ENCODE peak calls at places on chromosome 7, in eight cellular contexts. I, O, F, K, Z, N, H and B are unnamed samples.
A peak's percentile ranks its signal among the peaks of the same experiment; 100 is the strongest.

GRCh38 chr7:50327443-50327842 is 22.9 kb downstream of the IKZF1 start:
- DNase-seq in I (no peak), O (no peak), F (no peak), K (no peak), Z (no peak), N (no peak), H (no peak), B (no peak)

GRCh38 chr7:50307368-50308012 is 3.0 kb downstream of the IKZF1 start:
- DNase-seq in I (no peak), O (no peak), F (no peak), K (peak; percentile 45), Z (peak; percentile 59), N (no peak), H (no peak), B (no peak)

GRCh38 chr7:5237286-5237685 is 45.5 kb upstream of the SLC29A4 start:
- DNase-seq in I (peak; percentile 90), O (peak; percentile 77), F (peak; percentile 69), K (no peak), Z (peak; percentile 49), N (peak; percentile 68), H (no peak), B (no peak)

GRCh38 chr7:6340241-6340640 is 67.8 kb upstream of the CYTH3 start:
- DNase-seq in I (peak; percentile 47), O (no peak), F (no peak), K (no peak), Z (no peak), N (no peak), H (no peak), B (no peak)

GRCh38 chr7:75980126-75980864 is 14.1 kb downstream of the TMEM120A start:
- DNase-seq in I (no peak), O (no peak), F (no peak), K (no peak), Z (peak; percentile 93), N (no peak), H (no peak), B (no peak)

GRCh38 chr7:74312418-74313021 is 23.3 kb downstream of the CLIP2 start:
- DNase-seq in I (no peak), O (no peak), F (no peak), K (no peak), Z (no peak), N (no peak), H (no peak), B (peak; percentile 63)

GRCh38 chr7:87370660-87371180 is 25.3 kb downstream of the CROT start:
- DNase-seq in I (no peak), O (no peak), F (no peak), K (no peak), Z (no peak), N (no peak), H (peak; percentile 35), B (no peak)

GRCh38 chr7:137488038-137488437 is 144.5 kb upstream of the PTN start:
- DNase-seq in I (no peak), O (no peak), F (no peak), K (no peak), Z (no peak), N (no peak), H (no peak), B (no peak)

GRCh38 chr7:87058739-87059524 is 522 bp downstream of the ELAPOR2 start:
- DNase-seq in I (peak; percentile 59), O (no peak), F (no peak), K (peak; percentile 19), Z (peak; percentile 36), N (no peak), H (no peak), B (no peak)

GRCh38 chr7:83738436-83738835 is 89.5 kb upstream of the SEMA3E start:
- DNase-seq in I (no peak), O (no peak), F (no peak), K (no peak), Z (no peak), N (no peak), H (no peak), B (no peak)

GRCh38 chr7:12303507-12303906 is 92.4 kb downstream of the TMEM106B start:
- DNase-seq in I (no peak), O (no peak), F (no peak), K (no peak), Z (no peak), N (no peak), H (no peak), B (no peak)

GRCh38 chr7:55970561-55970960 is 6.2 kb downstream of the NIPSNAP2 start:
- DNase-seq in I (no peak), O (no peak), F (no peak), K (no peak), Z (no peak), N (no peak), H (no peak), B (no peak)

GRCh38 chr7:135260930-135261721 is 27.5 kb downstream of the STRA8 start:
- DNase-seq in I (no peak), O (no peak), F (no peak), K (no peak), Z (no peak), N (no peak), H (no peak), B (no peak)

GRCh38 chr7:44883961-44884360 is 1.4 kb downstream of the PURB start:
- DNase-seq in I (no peak), O (no peak), F (no peak), K (no peak), Z (no peak), N (no peak), H (no peak), B (no peak)

GRCh38 chr7:44882899-44883298 is 2.4 kb downstream of the PURB start:
- DNase-seq in I (no peak), O (no peak), F (no peak), K (no peak), Z (no peak), N (no peak), H (no peak), B (no peak)

GRCh38 chr7:44887293-44887692 is 2.0 kb upstream of the PURB start:
- DNase-seq in I (no peak), O (no peak), F (no peak), K (no peak), Z (no peak), N (no peak), H (no peak), B (no peak)

GRCh38 chr7:44884553-44885393 is 557 bp downstream of the PURB start:
- DNase-seq in I (peak; percentile 67), O (peak; percentile 95), F (peak; percentile 14), K (peak; percentile 55), Z (peak; percentile 59), N (peak; percentile 30), H (peak; percentile 53), B (peak; percentile 42)

DNA sequence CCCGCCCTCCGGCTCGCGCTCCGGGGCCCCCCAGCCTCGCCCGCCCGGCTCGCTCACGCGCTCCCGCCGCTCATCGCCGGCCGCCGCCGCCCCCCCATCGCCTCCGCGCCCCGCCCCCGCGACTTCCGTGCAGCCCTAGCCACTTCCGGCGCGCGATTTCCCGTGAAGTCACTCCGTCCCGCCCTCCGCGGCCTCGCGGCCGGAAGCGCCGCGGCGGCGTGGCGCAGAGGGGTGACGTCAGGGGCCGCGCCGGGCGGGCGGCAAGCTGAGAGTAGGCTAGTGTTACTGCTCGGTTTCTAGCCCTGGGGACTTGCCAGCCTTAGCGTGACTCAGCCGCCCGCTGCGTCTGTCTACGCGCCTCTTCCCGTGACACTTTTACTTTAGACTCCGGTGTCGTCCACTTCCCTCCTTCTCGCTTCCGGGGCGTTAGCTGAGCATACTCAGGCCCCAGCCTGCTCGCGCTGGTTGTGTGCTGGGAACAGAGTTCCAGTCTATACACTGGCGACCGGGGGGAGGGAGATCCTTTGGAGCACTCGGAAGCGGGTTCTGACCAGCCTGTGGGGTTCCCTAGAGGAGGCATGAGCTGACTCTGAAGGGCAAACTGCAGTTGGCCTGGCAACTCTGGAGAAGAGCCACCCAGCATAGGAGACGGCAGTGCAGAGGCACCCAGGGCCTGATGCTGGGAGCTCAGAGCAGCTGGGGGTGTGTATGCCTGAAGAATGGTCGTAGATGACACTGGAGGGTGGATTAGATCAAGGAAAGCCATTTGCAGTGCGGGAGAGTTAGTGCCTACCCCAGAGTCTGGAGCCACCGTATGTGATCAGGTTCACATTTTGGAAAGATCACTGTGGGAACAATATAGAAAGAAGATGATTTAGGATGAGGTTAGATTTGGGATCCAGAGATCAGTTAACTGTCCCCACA is at the start of gene PURB:
- DNase-seq in I (peak; percentile 94), O (peak; percentile 99), F (peak; percentile 91), K (peak; percentile 94), Z (peak; percentile 96), N (peak; percentile 93), H (peak; percentile 94), B (peak; percentile 99)
- TF ChIP-seq POLR2A in I (peak; percentile 74), O (peak; percentile 97), F (peak; percentile 90), K (peak; percentile 98), Z (peak; percentile 96), N (peak; percentile 97), H (peak; percentile 70), B (peak; percentile 81)

GRCh38 chr7:3218561-3219225 is 82.4 kb upstream of the SDK1 start:
- DNase-seq in I (no peak), O (no peak), F (no peak), K (no peak), Z (no peak), N (no peak), H (no peak), B (no peak)
- TF ChIP-seq POLR2A in I (no peak), O (no peak), F (no peak), K (no peak), Z (no peak), N (no peak), H (no peak), B (no peak)

DNA sequence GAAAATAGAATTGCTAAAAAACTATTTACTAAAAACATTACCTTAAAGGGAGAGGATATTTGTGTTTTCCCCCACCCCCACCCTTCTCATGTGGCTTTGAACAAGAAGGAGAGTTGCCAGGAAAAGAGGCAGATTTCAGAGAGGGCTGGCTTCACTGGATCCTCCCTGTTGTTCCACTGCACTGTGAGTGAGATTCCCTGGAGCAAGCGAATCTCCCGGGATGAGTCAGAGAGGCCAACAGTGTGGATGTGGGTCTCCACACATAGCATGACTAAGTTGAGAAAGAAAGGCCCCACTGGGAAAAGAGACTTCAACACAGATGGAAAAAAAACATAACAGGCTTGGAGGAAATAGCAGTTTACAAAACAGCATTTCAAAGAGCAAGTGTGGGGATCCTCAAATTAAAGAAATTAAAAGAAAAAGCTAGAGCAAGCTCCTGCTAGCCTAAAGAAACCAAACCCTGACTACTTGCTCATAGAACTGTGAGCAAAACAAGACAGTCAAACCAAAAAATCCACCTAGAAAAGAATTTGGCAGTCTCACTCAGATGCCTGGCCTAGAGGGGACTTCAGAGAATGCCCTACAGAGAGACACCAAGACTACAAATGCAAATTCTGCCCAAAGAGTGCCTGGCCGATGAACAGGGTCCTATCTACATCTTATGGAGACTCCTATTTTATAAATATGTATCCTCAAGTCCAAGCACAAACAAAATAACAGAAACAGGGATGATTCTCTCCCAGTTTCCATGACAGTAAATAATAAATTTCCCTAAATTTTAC is 3.4 kb downstream of the CAV1 start:
- DNase-seq in I (peak; percentile 26), O (no peak), F (peak; percentile 27), K (no peak), Z (peak; percentile 27), N (peak; percentile 64), H (peak; percentile 64), B (peak; percentile 68)
- TF ChIP-seq POLR2A in I (no peak), O (no peak), F (no peak), K (no peak), Z (no peak), N (no peak), H (no peak), B (no peak)

DNA sequence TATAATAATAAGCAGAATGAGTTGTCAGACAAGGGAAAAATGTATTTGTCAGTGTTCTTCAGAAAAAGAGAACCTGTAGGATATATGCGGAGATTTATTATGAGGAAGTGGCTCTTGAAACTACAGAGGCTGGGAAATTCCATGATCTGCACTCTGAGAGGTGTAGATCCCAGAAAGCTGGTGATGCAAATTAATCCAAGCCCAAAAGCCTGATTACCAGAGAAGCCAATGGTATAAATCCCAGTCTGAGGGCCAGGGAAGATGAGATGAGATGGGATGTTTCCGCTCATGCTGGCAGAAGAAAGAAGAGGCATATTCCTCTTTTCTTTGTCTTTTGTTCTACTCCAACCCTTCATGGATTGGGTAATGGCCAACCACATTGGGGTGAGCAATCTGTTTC is 732.8 kb upstream of the IGFBP3 start:
- DNase-seq in I (no peak), O (no peak), F (no peak), K (no peak), Z (no peak), N (no peak), H (no peak), B (no peak)
- TF ChIP-seq POLR2A in I (no peak), O (no peak), F (no peak), K (no peak), Z (no peak), N (no peak), H (no peak), B (no peak)